ENCODE peak calls at places on chromosome 20, in ten cellular contexts. T, X, D, L, E, G, B, N, I and M are unnamed samples.
A peak's percentile ranks its signal among the peaks of the same experiment; 100 is the strongest.

GRCh38 chr20:15248618-15249395 is 911.4 kb upstream of the FLRT3 start:
- DNase-seq in T (no peak), X (no peak), D (no peak), L (peak; percentile 13), E (no peak), G (no peak), B (no peak), N (no peak), I (no peak), M (no peak)

GRCh38 chr20:50892394-50892793 is 38.8 kb downstream of the ADNP start:
- DNase-seq in T (no peak), X (no peak), D (no peak), L (no peak), E (no peak), G (no peak), B (no peak), N (no peak), I (no peak), M (no peak)

GRCh38 chr20:34388000-34388399 is 24.9 kb downstream of the ITCH start:
- DNase-seq in T (no peak), X (no peak), D (no peak), L (no peak), E (no peak), G (no peak), B (no peak), N (no peak), I (no peak), M (no peak)

GRCh38 chr20:57596998-57597939 is 23.0 kb downstream of the ZBP1 start:
- DNase-seq in T (peak; percentile 17), X (peak; percentile 43), D (no peak), L (peak; percentile 98), E (peak; percentile 74), G (peak; percentile 65), B (peak; percentile 72), N (peak; percentile 77), I (peak; percentile 78), M (peak; percentile 77)

GRCh38 chr20:45547206-45547770 is at the start of gene EPPIN:
- DNase-seq in T (no peak), X (no peak), D (no peak), L (no peak), E (no peak), G (no peak), B (no peak), N (no peak), I (no peak), M (no peak)

GRCh38 chr20:44461142-44461802 is 14.4 kb upstream of the TTPAL start:
- DNase-seq in T (no peak), X (no peak), D (no peak), L (no peak), E (no peak), G (no peak), B (no peak), N (no peak), I (no peak), M (no peak)

GRCh38 chr20:44737116-44737515 is 8.5 kb upstream of the KCNK15 start:
- DNase-seq in T (no peak), X (no peak), D (no peak), L (no peak), E (no peak), G (no peak), B (no peak), N (no peak), I (no peak), M (no peak)

GRCh38 chr20:19992996-19993908 is 23.9 kb upstream of the NAA20 start:
- DNase-seq in T (peak; percentile 91), X (peak; percentile 65), D (no peak), L (no peak), E (peak; percentile 59), G (peak; percentile 28), B (no peak), N (no peak), I (no peak), M (peak; percentile 90)

GRCh38 chr20:51481311-51481997 is 61.1 kb downstream of the NFATC2 start:
- DNase-seq in T (no peak), X (no peak), D (no peak), L (no peak), E (no peak), G (no peak), B (no peak), N (no peak), I (no peak), M (no peak)

GRCh38 chr20:32761831-32762753 is at the start of gene DNMT3B:
- DNase-seq in T (peak; percentile 73), X (peak; percentile 55), D (no peak), L (peak; percentile 99), E (peak; percentile 86), G (peak; percentile 77), B (peak; percentile 83), N (peak; percentile 80), I (peak; percentile 83), M (peak; percentile 88)

GRCh38 chr20:19114410-19114809 is 98.0 kb upstream of the SLC24A3 start:
- DNase-seq in T (no peak), X (no peak), D (no peak), L (no peak), E (no peak), G (no peak), B (no peak), N (no peak), I (no peak), M (no peak)

GRCh38 chr20:56588996-56589395 is 40.1 kb upstream of the TFAP2C start:
- DNase-seq in T (no peak), X (no peak), D (no peak), L (no peak), E (no peak), G (no peak), B (no peak), N (no peak), I (no peak), M (no peak)

GRCh38 chr20:56592817-56593216 is 36.3 kb upstream of the TFAP2C start:
- DNase-seq in T (no peak), X (no peak), D (no peak), L (no peak), E (no peak), G (no peak), B (no peak), N (no peak), I (no peak), M (no peak)

GRCh38 chr20:56592211-56592610 is 36.9 kb upstream of the TFAP2C start:
- DNase-seq in T (no peak), X (no peak), D (no peak), L (no peak), E (no peak), G (no peak), B (no peak), N (no peak), I (no peak), M (no peak)

GRCh38 chr20:56589633-56590032 is 39.5 kb upstream of the TFAP2C start:
- DNase-seq in T (no peak), X (no peak), D (no peak), L (no peak), E (no peak), G (no peak), B (no peak), N (no peak), I (no peak), M (no peak)

DNA sequence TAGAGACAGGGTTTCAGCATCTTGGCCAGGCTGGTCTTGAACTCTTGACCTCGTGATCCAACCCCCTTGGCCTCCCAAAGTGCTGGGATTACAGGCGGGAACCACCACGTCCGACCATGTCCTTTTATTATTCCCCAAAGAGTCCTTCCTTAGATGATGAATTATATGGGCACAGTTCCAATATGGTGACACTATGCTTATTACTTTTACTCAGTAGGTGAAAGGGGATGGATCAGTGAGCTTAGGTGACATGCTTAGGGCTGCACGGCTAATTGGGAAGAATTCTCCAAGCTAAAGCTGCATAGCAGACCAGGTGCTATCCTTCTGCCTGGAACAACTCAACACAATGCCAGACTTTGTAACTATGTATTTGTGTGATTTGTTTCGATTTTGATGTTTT is 38.2 kb upstream of the TFAP2C start:
- DNase-seq in T (no peak), X (no peak), D (no peak), L (no peak), E (no peak), G (no peak), B (no peak), N (no peak), I (no peak), M (no peak)
- H3K27ac ChIP-seq in T (no peak overlapping the region), X (no peak overlapping the region), D (no peak overlapping the region), L (no peak overlapping the region), E (no peak overlapping the region), G (no peak overlapping the region), B (no peak overlapping the region), N (no peak overlapping the region), I (no peak overlapping the region), M (no peak overlapping the region)

GRCh38 chr20:3803854-3804253 is 7.7 kb downstream of the CDC25B start:
- DNase-seq in T (no peak), X (no peak), D (no peak), L (no peak), E (peak; percentile 13), G (no peak), B (no peak), N (no peak), I (no peak), M (no peak)
- H3K27ac ChIP-seq in T (no peak overlapping the region), X (peak overlapping the region; percentile 91), D (no peak overlapping the region), L (no peak overlapping the region), E (no peak overlapping the region), G (no peak overlapping the region), B (no peak overlapping the region), N (peak overlapping the region; percentile 96), I (no peak overlapping the region), M (no peak overlapping the region)

DNA sequence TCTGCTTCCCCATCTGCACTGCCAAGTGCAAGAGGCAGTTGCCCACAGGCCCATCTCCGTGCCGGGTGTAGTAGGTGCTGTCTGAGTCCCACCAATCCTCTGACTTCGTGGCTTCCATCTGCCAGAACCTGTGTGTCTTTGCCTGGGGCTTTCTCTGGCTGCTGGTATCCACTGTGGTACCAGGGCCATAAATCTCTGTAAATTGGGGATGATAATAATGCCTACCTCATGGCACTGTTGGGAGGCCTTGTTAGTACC is 93.9 kb upstream of the RNF24 start:
- DNase-seq in T (no peak), X (no peak), D (no peak), L (no peak), E (no peak), G (no peak), B (no peak), N (no peak), I (no peak), M (no peak)
- H3K27ac ChIP-seq in T (no peak overlapping the region), X (no peak overlapping the region), D (no peak overlapping the region), L (no peak overlapping the region), E (no peak overlapping the region), G (no peak overlapping the region), B (no peak overlapping the region), N (no peak overlapping the region), I (no peak overlapping the region), M (no peak overlapping the region)

GRCh38 chr20:6562111-6562510 is 205.4 kb upstream of the BMP2 start:
- DNase-seq in T (peak; percentile 88), X (no peak), D (no peak), L (no peak), E (no peak), G (no peak), B (no peak), N (no peak), I (no peak), M (peak; percentile 68)

GRCh38 chr20:6558361-6558760 is 209.1 kb upstream of the BMP2 start:
- DNase-seq in T (no peak), X (no peak), D (no peak), L (no peak), E (no peak), G (no peak), B (no peak), N (no peak), I (no peak), M (no peak)

GRCh38 chr20:6560978-6561377 is 206.5 kb upstream of the BMP2 start:
- DNase-seq in T (no peak), X (no peak), D (no peak), L (no peak), E (no peak), G (no peak), B (no peak), N (no peak), I (no peak), M (no peak)

GRCh38 chr20:6559791-6560190 is 207.7 kb upstream of the BMP2 start:
- DNase-seq in T (peak; percentile 8), X (no peak), D (no peak), L (no peak), E (no peak), G (no peak), B (no peak), N (no peak), I (no peak), M (no peak)
- H3K27ac ChIP-seq in T (no peak overlapping the region), X (no peak overlapping the region), D (no peak overlapping the region), L (no peak overlapping the region), E (no peak overlapping the region), G (no peak overlapping the region), B (no peak overlapping the region), N (no peak overlapping the region), I (no peak overlapping the region), M (no peak overlapping the region)